ENCODE peak calls at places on chromosomes 13 and 19, in nine cellular contexts. A, F, L, J, Q, H, X, V and O are unnamed samples.

GRCh38 chr19:10518444-10519361 is 1.5 kb upstream of the S1PR5 start:
- DNase-seq in H (no peak), L (no peak), Q (no peak), F (no peak), A (no peak), V (no peak), X (no peak), J (peak; percentile 11), O (no peak)

GRCh38 chr13:101691326-101691725 is 238.9 kb downstream of the ITGBL1 start:
- DNase-seq in X (no peak), A (no peak), F (no peak), L (no peak), J (no peak), V (no peak), Q (no peak), H (no peak), O (no peak)

GRCh38 chr13:51453308-51453958 is 597 bp upstream of the INTS6 start:
- DNase-seq in H (peak; percentile 63), F (no peak), Q (peak; percentile 59), V (peak; percentile 82), J (peak; percentile 85), X (no peak), A (peak; percentile 91), L (peak; percentile 81), O (peak; percentile 97)

GRCh38 chr13:105920375-105920774 is 615.1 kb downstream of the EFNB2 start:
- DNase-seq in F (peak; percentile 17), A (peak; percentile 44), Q (no peak), J (no peak), X (peak; percentile 87), V (no peak), H (no peak), L (peak; percentile 87), O (no peak)

GRCh38 chr13:36006347-36006746 is 124.8 kb downstream of the DCLK1 start:
- DNase-seq in A (no peak), H (no peak), Q (no peak), V (no peak), F (no peak), X (no peak), J (no peak), L (no peak), O (peak; percentile 56)

GRCh38 chr13:94233831-94234230 is 245.7 kb downstream of the DCT start:
- DNase-seq in X (no peak), Q (no peak), A (no peak), L (no peak), H (no peak), J (no peak), V (no peak), F (no peak), O (no peak)

GRCh38 chr19:16098821-16099220 is 12.9 kb upstream of the RAB8A start:
- DNase-seq in H (no peak), J (no peak), X (no peak), V (no peak), L (no peak), Q (no peak), F (no peak), A (no peak), O (no peak)

GRCh38 chr19:13151605-13152355 is 1.6 kb downstream of the IER2 start:
- DNase-seq in L (peak; percentile 96), X (peak; percentile 96), J (peak; percentile 98), Q (peak; percentile 96), H (peak; percentile 94), F (no peak), A (peak; percentile 99), V (peak; percentile 96), O (peak; percentile 96)

GRCh38 chr13:53281677-53282076 is 253.1 kb downstream of the OLFM4 start:
- DNase-seq in V (no peak), H (no peak), J (no peak), A (no peak), L (no peak), F (no peak), X (no peak), Q (no peak), O (no peak)

GRCh38 chr13:53144826-53145225 is 116.2 kb downstream of the OLFM4 start:
- DNase-seq in X (no peak), Q (no peak), F (no peak), V (no peak), H (no peak), A (no peak), L (no peak), J (no peak), O (no peak)

GRCh38 chr19:13117176-13117771 is 734 bp upstream of the TRMT1 start:
- DNase-seq in Q (peak; percentile 41), L (no peak), V (no peak), F (no peak), A (no peak), J (no peak), H (no peak), X (no peak), O (peak; percentile 71)

GRCh38 chr13:72463561-72463960 is 263.9 kb downstream of the MZT1 start:
- DNase-seq in Q (no peak), X (no peak), A (peak; percentile 43), V (no peak), J (peak; percentile 18), F (no peak), H (no peak), L (no peak), O (no peak)

GRCh38 chr19:19095691-19096090 is 31.9 kb downstream of the SLC25A42 start:
- DNase-seq in V (no peak), Q (no peak), J (no peak), A (no peak), L (no peak), X (no peak), H (no peak), F (no peak), O (no peak)

GRCh38 chr13:45674908-45675307 is 27.2 kb upstream of the CBY2 start:
- DNase-seq in J (no peak), A (peak; percentile 41), H (no peak), X (peak; percentile 52), F (peak; percentile 84), V (no peak), L (peak; percentile 93), Q (no peak), O (no peak)

GRCh38 chr13:113273856-113274590 is 23.0 kb upstream of the LAMP1 start:
- DNase-seq in X (peak; percentile 87), Q (no peak), J (no peak), F (no peak), A (peak; percentile 76), H (no peak), L (no peak), V (no peak), O (peak; percentile 53)

GRCh38 chr19:34481861-34482379 is 362 bp downstream of the WTIP start:
- DNase-seq in L (no peak), F (no peak), A (no peak), X (no peak), V (no peak), H (no peak), Q (no peak), J (no peak), O (peak; percentile 57)

GRCh38 chr19:58563034-58563573 is 4.7 kb upstream of the UBE2M start:
- DNase-seq in A (peak; percentile 8), V (no peak), Q (no peak), X (no peak), J (no peak), L (no peak), H (no peak), F (no peak), O (no peak)

GRCh38 chr13:93146584-93147292 is 79.9 kb upstream of the GPC6 start:
- DNase-seq in V (no peak), F (no peak), X (peak; percentile 90), Q (no peak), A (peak; percentile 28), L (peak; percentile 83), H (no peak), J (no peak), O (no peak)

GRCh38 chr19:33227242-33227650 is 1.6 kb upstream of the SLC7A10 start:
- DNase-seq in J (no peak), A (no peak), L (no peak), X (peak; percentile 6), F (no peak), V (no peak), H (no peak), Q (no peak), O (no peak)

GRCh38 chr19:27993619-27994018 is 1219.3 kb downstream of the UQCRFS1 start:
- DNase-seq in F (no peak), H (no peak), Q (no peak), L (no peak), A (no peak), J (no peak), X (no peak), V (no peak), O (no peak)

GRCh38 chr19:40702337-40703012 is 12.0 kb upstream of the NUMBL start:
- DNase-seq in L (peak; percentile 51), A (peak; percentile 66), H (no peak), V (no peak), Q (no peak), F (no peak), X (no peak), J (peak; percentile 39), O (no peak)

GRCh38 chr19:397941-398706 is 10.8 kb downstream of the C2CD4C start:
- DNase-seq in X (no peak), L (no peak), J (no peak), H (no peak), Q (no peak), A (no peak), F (no peak), V (no peak), O (no peak)

GRCh38 chr19:32646556-32646955 is 28.4 kb downstream of the ANKRD27 start:
- DNase-seq in J (no peak), X (no peak), H (no peak), A (no peak), V (no peak), F (no peak), Q (no peak), L (no peak), O (no peak)

GRCh38 chr19:46482645-46483044 is 11.3 kb upstream of the PNMA8A start:
- DNase-seq in V (no peak), Q (no peak), H (no peak), F (no peak), J (no peak), A (no peak), L (no peak), X (peak; percentile 41), O (no peak)

GRCh38 chr19:7224205-7224833 is 69.9 kb downstream of the INSR start:
- DNase-seq in J (peak; percentile 49), Q (no peak), F (no peak), L (no peak), V (no peak), X (peak; percentile 30), A (no peak), H (no peak), O (no peak)

GRCh38 chr13:27960362-27961226 is 8.5 kb downstream of the CDX2 start:
- DNase-seq in H (no peak), X (no peak), F (no peak), V (peak; percentile 15), A (peak; percentile 88), L (peak; percentile 27), Q (peak; percentile 10), J (peak; percentile 11), O (peak; percentile 97)

GRCh38 chr13:114038211-114038613 is 64.3 kb upstream of the C13orf46 start:
- DNase-seq in L (no peak), Q (no peak), V (no peak), H (no peak), X (no peak), A (no peak), J (peak; percentile 31), F (no peak), O (no peak)

GRCh38 chr13:41222259-41222852 is 28.0 kb upstream of the KBTBD7 start:
- DNase-seq in H (peak; percentile 39), Q (peak; percentile 37), A (peak; percentile 68), F (peak; percentile 46), L (peak; percentile 54), J (peak; percentile 30), V (peak; percentile 50), X (peak; percentile 40), O (peak; percentile 73)

GRCh38 chr13:101265934-101266333 is 150.4 kb downstream of the NALCN start:
- DNase-seq in H (no peak), J (no peak), L (peak; percentile 26), Q (peak; percentile 30), X (no peak), V (no peak), A (no peak), F (no peak), O (no peak)

GRCh38 chr13:34435338-34435737 is 506.7 kb upstream of the NBEA start:
- DNase-seq in X (no peak), L (peak; percentile 85), J (no peak), A (no peak), V (no peak), H (no peak), F (no peak), Q (no peak), O (peak; percentile 66)

GRCh38 chr19:42561512-42561911 is 33.2 kb downstream of the CEACAM8 start:
- DNase-seq in H (no peak), F (no peak), L (no peak), V (no peak), A (no peak), X (no peak), Q (no peak), J (no peak), O (no peak)